ENCODE peak calls at places on chromosomes 1 and 21, in nine cellular contexts. One of them, this sample, is unnamed.

GRCh38 chr1:221565718-221566117 is 176.2 kb downstream of the DUSP10 start:
- DNase-seq in suprapubic skin: no peak
- DNase-seq in GM12865: no peak
- DNase-seq in sigmoid colon: no peak
- DNase-seq in cardiac fibroblast: no peak
- DNase-seq in cardiac muscle cell: peak
- DNase-seq in A549: no peak
- DNase-seq in ascending aorta: no peak
- DNase-seq in kidney epithelial cell: no peak
- DNase-seq in this sample: no peak

GRCh38 chr1:6523566-6523965 is 30.7 kb downstream of the NOL9 start:
- DNase-seq in suprapubic skin: no peak
- DNase-seq in GM12865: peak
- DNase-seq in sigmoid colon: no peak
- DNase-seq in cardiac fibroblast: peak
- DNase-seq in cardiac muscle cell: peak
- DNase-seq in A549: peak
- DNase-seq in ascending aorta: no peak
- DNase-seq in kidney epithelial cell: no peak
- DNase-seq in this sample: no peak

GRCh38 chr21:36948686-36949085 is 17.8 kb downstream of the HLCS start:
- DNase-seq in suprapubic skin: no peak
- DNase-seq in GM12865: no peak
- DNase-seq in sigmoid colon: no peak
- DNase-seq in cardiac fibroblast: peak
- DNase-seq in cardiac muscle cell: no peak
- DNase-seq in A549: no peak
- DNase-seq in ascending aorta: no peak
- DNase-seq in kidney epithelial cell: no peak
- DNase-seq in this sample: no peak

GRCh38 chr1:154998818-154999650 is 3.6 kb upstream of the ZBTB7B start:
- DNase-seq in suprapubic skin: peak
- DNase-seq in GM12865: peak
- DNase-seq in sigmoid colon: peak
- DNase-seq in cardiac fibroblast: peak
- DNase-seq in cardiac muscle cell: peak
- DNase-seq in A549: peak
- DNase-seq in ascending aorta: no peak
- DNase-seq in kidney epithelial cell: no peak
- DNase-seq in this sample: no peak

GRCh38 chr1:165697491-165697880 is 876 bp downstream of the ALDH9A1 start:
- DNase-seq in suprapubic skin: no peak
- DNase-seq in GM12865: no peak
- DNase-seq in sigmoid colon: no peak
- DNase-seq in cardiac fibroblast: peak
- DNase-seq in cardiac muscle cell: no peak
- DNase-seq in A549: no peak
- DNase-seq in ascending aorta: no peak
- DNase-seq in kidney epithelial cell: no peak
- DNase-seq in this sample: no peak

GRCh38 chr1:109290137-109290536 is 7.2 kb upstream of the PSRC1 start:
- DNase-seq in suprapubic skin: no peak
- DNase-seq in GM12865: no peak
- DNase-seq in sigmoid colon: no peak
- DNase-seq in cardiac fibroblast: no peak
- DNase-seq in cardiac muscle cell: no peak
- DNase-seq in A549: no peak
- DNase-seq in ascending aorta: no peak
- DNase-seq in kidney epithelial cell: no peak
- DNase-seq in this sample: no peak

GRCh38 chr21:35885942-35886541 is 174.3 kb downstream of the SETD4 start:
- DNase-seq in suprapubic skin: no peak
- DNase-seq in GM12865: no peak
- DNase-seq in sigmoid colon: no peak
- DNase-seq in cardiac fibroblast: no peak
- DNase-seq in cardiac muscle cell: no peak
- DNase-seq in A549: no peak
- DNase-seq in ascending aorta: no peak
- DNase-seq in kidney epithelial cell: no peak
- DNase-seq in this sample: no peak

GRCh38 chr1:101996830-101997485 is at the start of gene OLFM3:
- DNase-seq in suprapubic skin: no peak
- DNase-seq in GM12865: peak
- DNase-seq in sigmoid colon: no peak
- DNase-seq in cardiac fibroblast: no peak
- DNase-seq in cardiac muscle cell: peak
- DNase-seq in A549: no peak
- DNase-seq in ascending aorta: no peak
- DNase-seq in kidney epithelial cell: no peak
- DNase-seq in this sample: peak

GRCh38 chr1:224380003-224380402 is 23.3 kb downstream of the CNIH4 start:
- DNase-seq in suprapubic skin: no peak
- DNase-seq in GM12865: peak
- DNase-seq in sigmoid colon: no peak
- DNase-seq in cardiac fibroblast: no peak
- DNase-seq in cardiac muscle cell: no peak
- DNase-seq in A549: no peak
- DNase-seq in ascending aorta: no peak
- DNase-seq in kidney epithelial cell: no peak
- DNase-seq in this sample: no peak

GRCh38 chr1:172640146-172640545 is 18.8 kb upstream of the FASLG start:
- DNase-seq in suprapubic skin: no peak
- DNase-seq in GM12865: no peak
- DNase-seq in sigmoid colon: no peak
- DNase-seq in cardiac fibroblast: no peak
- DNase-seq in cardiac muscle cell: no peak
- DNase-seq in A549: no peak
- DNase-seq in ascending aorta: no peak
- DNase-seq in kidney epithelial cell: no peak
- DNase-seq in this sample: no peak

GRCh38 chr1:204859885-204860284 is 10.8 kb upstream of the NFASC start:
- DNase-seq in suprapubic skin: no peak
- DNase-seq in GM12865: no peak
- DNase-seq in sigmoid colon: peak
- DNase-seq in cardiac fibroblast: no peak
- DNase-seq in cardiac muscle cell: no peak
- DNase-seq in A549: no peak
- DNase-seq in ascending aorta: no peak
- DNase-seq in kidney epithelial cell: no peak
- DNase-seq in this sample: no peak

GRCh38 chr1:31012210-31012924 is 53.1 kb downstream of the PUM1 start:
- DNase-seq in suprapubic skin: no peak
- DNase-seq in GM12865: no peak
- DNase-seq in sigmoid colon: no peak
- DNase-seq in cardiac fibroblast: no peak
- DNase-seq in cardiac muscle cell: no peak
- DNase-seq in A549: no peak
- DNase-seq in ascending aorta: no peak
- DNase-seq in kidney epithelial cell: no peak
- DNase-seq in this sample: no peak

GRCh38 chr21:26307640-26308039 is 137.1 kb upstream of the APP start:
- DNase-seq in suprapubic skin: no peak
- DNase-seq in GM12865: no peak
- DNase-seq in sigmoid colon: no peak
- DNase-seq in cardiac fibroblast: no peak
- DNase-seq in cardiac muscle cell: no peak
- DNase-seq in A549: no peak
- DNase-seq in ascending aorta: no peak
- DNase-seq in kidney epithelial cell: no peak
- DNase-seq in this sample: no peak

GRCh38 chr21:27570306-27570868 is 603.5 kb upstream of the ADAMTS5 start:
- DNase-seq in suprapubic skin: peak
- DNase-seq in GM12865: no peak
- DNase-seq in sigmoid colon: peak
- DNase-seq in cardiac fibroblast: peak
- DNase-seq in cardiac muscle cell: no peak
- DNase-seq in A549: no peak
- DNase-seq in ascending aorta: no peak
- DNase-seq in kidney epithelial cell: peak
- DNase-seq in this sample: no peak

GRCh38 chr1:12191242-12192032 is 24.6 kb downstream of the TNFRSF1B start:
- DNase-seq in suprapubic skin: no peak
- DNase-seq in GM12865: no peak
- DNase-seq in sigmoid colon: no peak
- DNase-seq in cardiac fibroblast: no peak
- DNase-seq in cardiac muscle cell: no peak
- DNase-seq in A549: no peak
- DNase-seq in ascending aorta: no peak
- DNase-seq in kidney epithelial cell: no peak
- DNase-seq in this sample: no peak

GRCh38 chr1:24481843-24482610 is 20.6 kb upstream of the RCAN3 start:
- DNase-seq in suprapubic skin: no peak
- DNase-seq in GM12865: no peak
- DNase-seq in sigmoid colon: no peak
- DNase-seq in cardiac fibroblast: no peak
- DNase-seq in cardiac muscle cell: no peak
- DNase-seq in A549: no peak
- DNase-seq in ascending aorta: no peak
- DNase-seq in kidney epithelial cell: no peak
- DNase-seq in this sample: no peak

GRCh38 chr1:24486296-24487065 is 16.2 kb upstream of the RCAN3 start:
- DNase-seq in suprapubic skin: no peak
- DNase-seq in GM12865: no peak
- DNase-seq in sigmoid colon: no peak
- DNase-seq in cardiac fibroblast: no peak
- DNase-seq in cardiac muscle cell: no peak
- DNase-seq in A549: no peak
- DNase-seq in ascending aorta: no peak
- DNase-seq in kidney epithelial cell: no peak
- DNase-seq in this sample: no peak

GRCh38 chr1:24481098-24481497 is 21.5 kb upstream of the RCAN3 start:
- DNase-seq in suprapubic skin: no peak
- DNase-seq in GM12865: peak
- DNase-seq in sigmoid colon: no peak
- DNase-seq in cardiac fibroblast: no peak
- DNase-seq in cardiac muscle cell: no peak
- DNase-seq in A549: no peak
- DNase-seq in ascending aorta: no peak
- DNase-seq in kidney epithelial cell: no peak
- DNase-seq in this sample: no peak

GRCh38 chr1:24483441-24483840 is 19.2 kb upstream of the RCAN3 start:
- DNase-seq in suprapubic skin: no peak
- DNase-seq in GM12865: no peak
- DNase-seq in sigmoid colon: no peak
- DNase-seq in cardiac fibroblast: no peak
- DNase-seq in cardiac muscle cell: no peak
- DNase-seq in A549: no peak
- DNase-seq in ascending aorta: no peak
- DNase-seq in kidney epithelial cell: no peak
- DNase-seq in this sample: no peak

DNA sequence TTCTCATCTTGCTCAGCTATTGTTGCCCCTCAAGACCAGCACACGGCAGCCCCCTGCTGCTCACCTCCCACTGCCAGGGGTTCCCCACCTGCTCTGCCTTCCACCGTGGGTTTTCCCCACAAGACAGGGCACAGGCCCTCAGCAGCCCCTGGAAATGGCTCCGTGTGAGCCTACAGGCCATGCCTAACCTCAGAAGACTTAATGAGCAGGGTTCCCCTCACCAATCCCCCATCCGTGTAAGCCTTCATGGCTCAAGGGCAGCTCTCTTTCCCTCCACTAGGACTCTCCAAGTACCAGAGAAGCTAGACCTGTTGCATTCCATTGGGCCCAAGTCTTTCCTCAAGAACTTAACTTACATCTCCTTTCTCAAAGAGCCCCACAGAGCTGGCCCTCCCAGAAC is 18.4 kb upstream of the RCAN3 start:
- DNase-seq in suprapubic skin: no peak
- DNase-seq in GM12865: peak
- DNase-seq in sigmoid colon: no peak
- DNase-seq in cardiac fibroblast: no peak
- DNase-seq in cardiac muscle cell: no peak
- DNase-seq in A549: no peak
- DNase-seq in ascending aorta: no peak
- DNase-seq in kidney epithelial cell: no peak
- DNase-seq in this sample: no peak
- TF ChIP-seq CTCF in suprapubic skin: no peak
- TF ChIP-seq CTCF in GM12865: no peak
- TF ChIP-seq CTCF in sigmoid colon: no peak
- TF ChIP-seq CTCF in cardiac fibroblast: no peak
- TF ChIP-seq CTCF in cardiac muscle cell: no peak
- TF ChIP-seq CTCF in A549: no peak
- TF ChIP-seq CTCF in ascending aorta: no peak
- TF ChIP-seq CTCF in kidney epithelial cell: no peak
- TF ChIP-seq CTCF in this sample: no peak

DNA sequence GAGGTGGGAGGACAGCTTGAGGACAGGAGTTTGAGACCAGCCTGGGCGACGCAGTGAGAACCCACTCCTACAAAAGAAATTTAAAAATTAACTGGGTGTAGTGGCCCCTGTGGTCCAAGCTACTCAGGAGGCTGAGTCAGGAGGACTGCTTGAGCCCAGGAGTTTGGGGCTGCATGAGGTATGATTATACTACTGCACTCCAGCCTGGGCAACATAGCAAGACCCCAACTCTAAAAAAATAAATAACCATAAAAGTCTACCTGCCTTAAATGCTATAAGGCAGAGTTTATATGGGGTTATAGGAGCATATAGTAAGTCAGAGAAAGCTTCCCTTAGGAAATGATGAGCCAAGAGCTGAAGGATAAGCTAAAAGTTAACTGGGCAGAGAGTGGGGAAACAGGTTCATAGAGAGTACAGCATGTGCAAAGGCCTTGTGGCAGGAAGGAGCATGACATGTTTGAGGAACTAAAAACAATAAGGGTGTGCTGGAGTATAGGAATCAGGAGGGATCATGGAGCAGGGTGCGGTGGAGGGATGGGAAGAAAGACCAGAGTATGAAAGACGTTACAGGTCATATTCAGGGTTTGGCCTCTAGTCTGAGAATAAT is 68.3 kb downstream of the ADSS2 start:
- DNase-seq in suprapubic skin: no peak
- DNase-seq in GM12865: no peak
- DNase-seq in sigmoid colon: no peak
- DNase-seq in cardiac fibroblast: no peak
- DNase-seq in cardiac muscle cell: no peak
- DNase-seq in A549: no peak
- DNase-seq in ascending aorta: no peak
- DNase-seq in kidney epithelial cell: no peak
- DNase-seq in this sample: no peak
- TF ChIP-seq CTCF in suprapubic skin: no peak
- TF ChIP-seq CTCF in GM12865: no peak
- TF ChIP-seq CTCF in sigmoid colon: no peak
- TF ChIP-seq CTCF in cardiac fibroblast: no peak
- TF ChIP-seq CTCF in cardiac muscle cell: no peak
- TF ChIP-seq CTCF in A549: no peak
- TF ChIP-seq CTCF in ascending aorta: no peak
- TF ChIP-seq CTCF in kidney epithelial cell: no peak
- TF ChIP-seq CTCF in this sample: peak

GRCh38 chr1:218502383-218502782 is 157.2 kb downstream of the TGFB2 start:
- DNase-seq in suprapubic skin: no peak
- DNase-seq in GM12865: no peak
- DNase-seq in sigmoid colon: no peak
- DNase-seq in cardiac fibroblast: no peak
- DNase-seq in cardiac muscle cell: no peak
- DNase-seq in A549: no peak
- DNase-seq in ascending aorta: no peak
- DNase-seq in kidney epithelial cell: no peak
- DNase-seq in this sample: no peak
- TF ChIP-seq CTCF in suprapubic skin: no peak
- TF ChIP-seq CTCF in GM12865: no peak
- TF ChIP-seq CTCF in sigmoid colon: no peak
- TF ChIP-seq CTCF in cardiac fibroblast: no peak
- TF ChIP-seq CTCF in cardiac muscle cell: no peak
- TF ChIP-seq CTCF in A549: no peak
- TF ChIP-seq CTCF in ascending aorta: no peak
- TF ChIP-seq CTCF in kidney epithelial cell: no peak
- TF ChIP-seq CTCF in this sample: no peak

GRCh38 chr1:150161747-150162581 is 12.2 kb downstream of the PLEKHO1 start:
- DNase-seq in suprapubic skin: no peak
- DNase-seq in GM12865: peak
- DNase-seq in sigmoid colon: no peak
- DNase-seq in cardiac fibroblast: no peak
- DNase-seq in cardiac muscle cell: peak
- DNase-seq in A549: no peak
- DNase-seq in ascending aorta: no peak
- DNase-seq in kidney epithelial cell: no peak
- DNase-seq in this sample: no peak
- TF ChIP-seq CTCF in suprapubic skin: no peak
- TF ChIP-seq CTCF in GM12865: peak
- TF ChIP-seq CTCF in sigmoid colon: no peak
- TF ChIP-seq CTCF in cardiac fibroblast: no peak
- TF ChIP-seq CTCF in cardiac muscle cell: no peak
- TF ChIP-seq CTCF in A549: no peak
- TF ChIP-seq CTCF in ascending aorta: no peak
- TF ChIP-seq CTCF in kidney epithelial cell: no peak
- TF ChIP-seq CTCF in this sample: no peak

This sample was measured in mesothelial cell of epicardium.